ENCODE peak calls at places on chromosomes 11 and 22, in seven cellular contexts. T, R, V, N, E, K and H are unnamed samples.
A peak's percentile ranks its signal among the peaks of the same experiment; 100 is the strongest.

GRCh38 chr11:72673943-72674828 is at the start of gene PDE2A:
- DNase-seq in T (no peak), R (no peak), V (peak; percentile 85), N (no peak), E (no peak), K (no peak), H (no peak)

GRCh38 chr11:1852885-1853284 is at the start of gene LSP1:
- DNase-seq in T (no peak), R (peak; percentile 83), V (no peak), N (no peak), E (no peak), K (peak; percentile 88), H (no peak)

GRCh38 chr22:37462983-37463382 is 23.2 kb downstream of the MFNG start:
- DNase-seq in T (peak; percentile 31), R (no peak), V (peak; percentile 91), N (no peak), E (peak; percentile 61), K (no peak), H (no peak)

GRCh38 chr11:112085822-112086421 is 634 bp downstream of the TIMM8B start:
- DNase-seq in T (peak; percentile 39), R (no peak), V (no peak), N (no peak), E (peak; percentile 31), K (peak; percentile 49), H (no peak)

GRCh38 chr11:107916671-107917241 is 11.5 kb upstream of the RAB39A start:
- DNase-seq in T (peak; percentile 8), R (peak; percentile 31), V (peak; percentile 91), N (no peak), E (peak; percentile 36), K (no peak), H (no peak)

GRCh38 chr22:31272522-31273446 is 19.5 kb downstream of the PIK3IP1 start:
- DNase-seq in T (peak; percentile 58), R (no peak), V (peak; percentile 91), N (no peak), E (peak; percentile 82), K (peak; percentile 59), H (no peak)

GRCh38 chr11:79309402-79309801 is 131.4 kb downstream of the TENM4 start:
- DNase-seq in T (peak; percentile 16), R (no peak), V (no peak), N (no peak), E (no peak), K (no peak), H (no peak)

GRCh38 chr22:38199826-38200559 is 1.8 kb upstream of the MAFF start:
- DNase-seq in T (no peak), R (no peak), V (no peak), N (no peak), E (no peak), K (no peak), H (no peak)

GRCh38 chr22:49295851-49296560 is 531.7 kb downstream of the BRD1 start:
- DNase-seq in T (no peak), R (no peak), V (peak; percentile 15), N (no peak), E (no peak), K (no peak), H (no peak)

GRCh38 chr11:75063732-75064314 is 32.9 kb downstream of the OR2AT4 start:
- DNase-seq in T (no peak), R (no peak), V (no peak), N (no peak), E (no peak), K (no peak), H (no peak)

GRCh38 chr11:59426361-59427067 is at the start of gene OR5A2:
- DNase-seq in T (no peak), R (no peak), V (peak; percentile 74), N (no peak), E (no peak), K (no peak), H (no peak)

GRCh38 chr22:19965771-19966709 is 24.4 kb upstream of the TXNRD2 start:
- DNase-seq in T (no peak), R (no peak), V (peak; percentile 76), N (no peak), E (peak; percentile 20), K (no peak), H (no peak)

DNA sequence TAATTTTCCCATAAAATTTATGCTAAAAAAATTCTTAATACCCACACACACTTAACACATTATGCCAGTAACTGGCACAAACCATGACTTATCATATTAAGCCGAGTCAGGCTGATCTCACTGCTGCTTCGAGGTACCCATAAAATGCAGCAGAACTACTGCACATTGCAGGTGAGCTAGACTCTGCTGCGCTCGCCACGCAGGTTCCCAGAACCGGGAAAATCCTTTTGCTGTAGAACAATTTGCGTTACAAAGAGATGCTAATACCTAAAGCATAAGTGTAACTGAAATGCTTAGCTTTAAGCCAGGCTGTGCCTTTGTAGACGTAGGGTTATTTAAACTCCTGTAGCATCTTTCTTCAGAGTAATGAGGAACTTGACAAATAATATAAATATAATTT is 200.3 kb downstream of the MSANTD4 start:
- DNase-seq in T (no peak), R (no peak), V (no peak), N (no peak), E (no peak), K (no peak), H (no peak)
- TF ChIP-seq CTCF in T (no peak), R (no peak), V (no peak), N (no peak), E (no peak), K (no peak), H (no peak)

GRCh38 chr11:68796779-68797178 is 44.9 kb downstream of the CPT1A start:
- DNase-seq in T (no peak), R (no peak), V (no peak), N (no peak), E (no peak), K (no peak), H (no peak)

GRCh38 chr11:68792400-68792955 is 41.2 kb upstream of the TESMIN start:
- DNase-seq in T (peak; percentile 83), R (no peak), V (no peak), N (no peak), E (no peak), K (no peak), H (no peak)

GRCh38 chr11:68803766-68804165 is 38.0 kb downstream of the CPT1A start:
- DNase-seq in T (no peak), R (no peak), V (no peak), N (no peak), E (no peak), K (no peak), H (peak; percentile 60)

GRCh38 chr11:68798221-68798813 is 43.4 kb downstream of the CPT1A start:
- DNase-seq in T (no peak), R (no peak), V (peak; percentile 92), N (no peak), E (peak; percentile 27), K (no peak), H (no peak)
- TF ChIP-seq CTCF in T (peak; percentile 45), R (no peak), V (peak; percentile 93), N (peak; percentile 26), E (peak; percentile 67), K (peak; percentile 69), H (peak; percentile 56)

DNA sequence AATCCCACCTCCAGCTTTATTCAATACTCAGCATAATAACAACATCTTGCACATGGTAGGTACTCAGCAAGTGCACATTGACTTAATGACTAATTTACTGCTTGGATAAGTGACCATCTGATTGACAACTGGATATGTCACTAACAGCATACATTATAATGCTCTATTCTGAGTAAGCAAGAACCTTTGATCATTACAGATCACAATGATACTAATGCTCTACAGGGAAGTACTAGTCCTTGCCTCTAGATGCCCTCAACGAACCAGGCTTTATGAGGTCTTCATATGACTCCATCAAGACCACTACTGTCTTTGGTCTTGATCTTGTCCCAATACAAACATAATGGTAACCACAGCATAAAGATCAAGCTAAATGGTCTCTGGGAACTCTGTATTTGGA is 167.6 kb upstream of the MTMR2 start:
- DNase-seq in T (no peak), R (no peak), V (no peak), N (no peak), E (no peak), K (no peak), H (no peak)
- TF ChIP-seq CTCF in T (no peak), R (no peak), V (peak; percentile 57), N (no peak), E (no peak), K (no peak), H (no peak)

GRCh38 chr11:12744831-12745502 is 70.7 kb downstream of the TEAD1 start:
- DNase-seq in T (peak; percentile 27), R (no peak), V (peak; percentile 71), N (no peak), E (no peak), K (peak; percentile 62), H (no peak)

GRCh38 chr11:12748561-12748960 is 74.3 kb downstream of the TEAD1 start:
- DNase-seq in T (no peak), R (no peak), V (no peak), N (no peak), E (no peak), K (no peak), H (no peak)

GRCh38 chr11:12745787-12746186 is 71.6 kb downstream of the TEAD1 start:
- DNase-seq in T (no peak), R (no peak), V (no peak), N (no peak), E (no peak), K (no peak), H (no peak)

GRCh38 chr11:12743834-12744449 is 69.7 kb downstream of the TEAD1 start:
- DNase-seq in T (no peak), R (no peak), V (no peak), N (no peak), E (no peak), K (peak; percentile 76), H (no peak)

GRCh38 chr11:12746593-12747097 is 72.4 kb downstream of the TEAD1 start:
- DNase-seq in T (no peak), R (no peak), V (peak; percentile 97), N (no peak), E (peak; percentile 93), K (no peak), H (no peak)
- TF ChIP-seq CTCF in T (no peak), R (no peak), V (peak; percentile 52), N (no peak), E (no peak), K (no peak), H (no peak)

GRCh38 chr22:21593406-21594232 is 26.1 kb downstream of the UBE2L3 start:
- DNase-seq in T (no peak), R (no peak), V (peak; percentile 83), N (no peak), E (no peak), K (no peak), H (no peak)
- TF ChIP-seq CTCF in T (no peak), R (no peak), V (peak; percentile 82), N (no peak), E (peak; percentile 40), K (no peak), H (no peak)